ENCODE peak calls at places on chromosomes 11 and 22, in nine cellular contexts. O is neural progenitor cell, D is mammary epithelial cell, U is MM.1S, Q is PC-3, T is A549, I is H9, Y is hepatocyte, R is OCI-LY7. G is an unnamed sample. For H3K4me1, the result is how much of the 10 kb centered on the place peaks cover.

GRCh38 chr11:72975778-72976520 is 161.7 kb downstream of the ATG16L2 start:
- DNase-seq in D (peak), Y (no peak), I (no peak), Q (peak), O (no peak), U (no peak), T (no peak), R (no peak), G (no peak)

GRCh38 chr11:122202161-122202950 is 86.3 kb upstream of the BLID start:
- DNase-seq in R (no peak), Q (peak), U (no peak), D (peak), Y (peak), O (no peak), I (peak), T (peak), G (no peak)

GRCh38 chr22:29936186-29936585 is 53.2 kb downstream of the MTMR3 start:
- DNase-seq in R (no peak), I (no peak), U (no peak), Y (no peak), O (no peak), T (peak), D (no peak), Q (no peak), G (no peak)

GRCh38 chr22:49958961-49959781 is 1.4 kb upstream of the PIM3 start:
- DNase-seq in U (peak), D (no peak), Y (no peak), T (no peak), R (no peak), O (peak), Q (no peak), I (no peak), G (no peak)

GRCh38 chr22:36544107-36544620 is 15.2 kb upstream of the EIF3D start:
- DNase-seq in D (peak), Y (no peak), T (no peak), R (no peak), O (no peak), U (no peak), Q (peak), I (no peak), G (no peak)

GRCh38 chr22:28813772-28814518 is 13.6 kb upstream of the XBP1 start:
- DNase-seq in R (no peak), T (peak), U (no peak), O (no peak), Y (peak), D (no peak), Q (no peak), I (no peak), G (no peak)

GRCh38 chr11:112229746-112230433 is 3.7 kb downstream of the PTS start:
- DNase-seq in Q (no peak), U (no peak), Y (no peak), R (no peak), O (no peak), T (no peak), I (no peak), D (no peak), G (no peak)

GRCh38 chr11:94315664-94316063 is 11.3 kb downstream of the IZUMO1R start:
- DNase-seq in R (no peak), I (no peak), Q (peak), T (no peak), Y (peak), O (no peak), U (no peak), D (peak), G (no peak)

GRCh38 chr22:31277741-31278642 is 14.3 kb downstream of the PIK3IP1 start:
- DNase-seq in T (no peak), Y (no peak), U (no peak), Q (no peak), O (no peak), I (no peak), R (no peak), D (no peak), G (no peak)

GRCh38 chr11:114304969-114305368 is 8.8 kb downstream of the NNMT start:
- DNase-seq in Q (no peak), U (no peak), D (no peak), O (no peak), T (no peak), I (no peak), Y (no peak), R (no peak), G (no peak)

GRCh38 chr22:46995501-46996360 is 233.3 kb downstream of the TBC1D22A start:
- DNase-seq in R (no peak), O (no peak), I (no peak), U (no peak), T (no peak), D (no peak), Q (no peak), Y (no peak), G (no peak)

GRCh38 chr11:69948256-69949141 is 129.3 kb upstream of the FGF3 start:
- DNase-seq in I (peak), Y (peak), U (no peak), R (no peak), O (peak), D (peak), Q (peak), T (peak), G (no peak)

GRCh38 chr22:32354360-32355351 is 3.0 kb upstream of the RFPL3 start:
- DNase-seq in R (peak), D (peak), T (peak), I (no peak), O (no peak), Y (no peak), U (no peak), Q (peak), G (peak)

GRCh38 chr22:30903876-30904460 is 64.6 kb downstream of the MORC2 start:
- DNase-seq in R (no peak), D (no peak), Y (no peak), O (no peak), U (no peak), I (no peak), T (no peak), Q (no peak), G (no peak)

GRCh38 chr11:77071077-77071476 is 4.3 kb downstream of the CAPN5 start:
- DNase-seq in O (no peak), Y (no peak), R (no peak), U (no peak), T (no peak), D (no peak), I (no peak), Q (no peak), G (no peak)

GRCh38 chr11:59666969-59667368 is 1.9 kb downstream of the PATL1 start:
- DNase-seq in R (no peak), U (no peak), I (no peak), O (no peak), Q (no peak), D (no peak), Y (no peak), T (no peak), G (no peak)

GRCh38 chr11:114607753-114608459 is 12.3 kb upstream of the NXPE4 start:
- DNase-seq in U (no peak), T (no peak), Q (peak), R (no peak), O (no peak), D (peak), I (no peak), Y (no peak), G (no peak)

GRCh38 chr11:115362997-115363396 is 141.2 kb downstream of the CADM1 start:
- DNase-seq in T (no peak), R (peak), D (no peak), U (no peak), O (no peak), Y (no peak), Q (no peak), I (no peak), G (no peak)

GRCh38 chr22:48898524-48899377 is 928.9 kb downstream of the BRD1 start:
- DNase-seq in Y (no peak), I (peak), Q (no peak), T (no peak), R (no peak), O (no peak), D (no peak), U (no peak), G (no peak)

GRCh38 chr11:128928400-128928799 is 14.3 kb downstream of the TP53AIP1 start:
- DNase-seq in U (peak), Y (no peak), T (no peak), I (no peak), R (peak), O (no peak), D (no peak), Q (no peak), G (no peak)

GRCh38 chr11:110429614-110430266 is at the start of gene FDX1:
- DNase-seq in R (peak), U (peak), T (peak), D (peak), Y (peak), O (peak), I (peak), Q (peak), G (peak)

GRCh38 chr11:94149435-94149834 is 20.8 kb downstream of the PANX1 start:
- DNase-seq in I (no peak), U (no peak), Y (no peak), O (no peak), T (no peak), D (peak), Q (peak), R (no peak), G (no peak)

GRCh38 chr11:22521226-22521625 is 104.4 kb downstream of the FANCF start:
- DNase-seq in O (no peak), U (no peak), T (peak), I (no peak), Y (peak), D (peak), R (no peak), Q (peak), G (no peak)

GRCh38 chr11:79244175-79244804 is 196.5 kb downstream of the TENM4 start:
- DNase-seq in U (no peak), Y (peak), T (peak), I (no peak), O (no peak), Q (peak), D (peak), R (no peak), G (no peak)

GRCh38 chr11:63212742-63213141 is 30.7 kb downstream of the SLC22A25 start:
- DNase-seq in T (peak), D (peak), O (peak), Q (peak), Y (peak), R (peak), U (peak), I (no peak), G (peak)

GRCh38 chr11:70522613-70523311 is 124.4 kb downstream of the CTTN start:
- DNase-seq in Q (no peak), Y (no peak), O (peak), I (peak), U (peak), R (no peak), T (no peak), D (no peak), G (no peak)

GRCh38 chr11:61024938-61025818 is 53.7 kb downstream of the CD6 start:
- DNase-seq in U (no peak), Q (no peak), I (no peak), O (no peak), D (no peak), Y (no peak), R (no peak), T (no peak), G (no peak)

GRCh38 chr22:30856699-30857098 is 111.9 kb downstream of the MORC2 start:
- DNase-seq in O (no peak), Q (no peak), U (no peak), Y (no peak), T (no peak), I (no peak), R (no peak), D (no peak), G (no peak)

GRCh38 chr11:18012314-18012905 is 437 bp downstream of the SERGEF start:
- DNase-seq in T (peak), D (peak), U (no peak), O (no peak), Q (peak), Y (peak), R (peak), I (peak), G (peak)

GRCh38 chr11:44861829-44862545 is 88.7 kb downstream of the TP53I11 start:
- DNase-seq in U (peak), Q (peak), T (peak), I (peak), Y (peak), D (peak), R (no peak), O (peak), G (no peak)

GRCh38 chr11:130527648-130528300 is 79.3 kb downstream of the ADAMTS15 start:
- DNase-seq in R (no peak), U (no peak), Q (peak), D (no peak), Y (no peak), I (no peak), T (no peak), O (no peak), G (no peak)

GRCh38 chr22:42747701-42748513 is 27.2 kb upstream of the A4GALT start:
- DNase-seq in U (no peak), I (no peak), O (peak), T (no peak), Y (peak), D (peak), Q (no peak), R (no peak), G (peak)

GRCh38 chr11:118679483-118679882 is at the start of gene TREH:
- DNase-seq in R (no peak), I (no peak), Y (peak), Q (no peak), T (no peak), D (no peak), U (no peak), O (no peak), G (no peak)
- H3K4me2 ChIP-seq in R (no peak), I (no peak), Y (peak), Q (no peak), T (no peak), D (peak), U (no peak), O (no peak), G (no peak)

GRCh38 chr22:17266261-17266971 is 47.2 kb upstream of the ADA2 start:
- DNase-seq in O (peak), I (peak), Q (no peak), D (no peak), U (no peak), Y (peak), T (no peak), R (no peak), G (no peak)
- H3K4me1 ChIP-seq in O (half or more), I (under half), Q (under half), D (under half), U (under half), Y (under half), T (under half), R (under half), G (under half)

DNA sequence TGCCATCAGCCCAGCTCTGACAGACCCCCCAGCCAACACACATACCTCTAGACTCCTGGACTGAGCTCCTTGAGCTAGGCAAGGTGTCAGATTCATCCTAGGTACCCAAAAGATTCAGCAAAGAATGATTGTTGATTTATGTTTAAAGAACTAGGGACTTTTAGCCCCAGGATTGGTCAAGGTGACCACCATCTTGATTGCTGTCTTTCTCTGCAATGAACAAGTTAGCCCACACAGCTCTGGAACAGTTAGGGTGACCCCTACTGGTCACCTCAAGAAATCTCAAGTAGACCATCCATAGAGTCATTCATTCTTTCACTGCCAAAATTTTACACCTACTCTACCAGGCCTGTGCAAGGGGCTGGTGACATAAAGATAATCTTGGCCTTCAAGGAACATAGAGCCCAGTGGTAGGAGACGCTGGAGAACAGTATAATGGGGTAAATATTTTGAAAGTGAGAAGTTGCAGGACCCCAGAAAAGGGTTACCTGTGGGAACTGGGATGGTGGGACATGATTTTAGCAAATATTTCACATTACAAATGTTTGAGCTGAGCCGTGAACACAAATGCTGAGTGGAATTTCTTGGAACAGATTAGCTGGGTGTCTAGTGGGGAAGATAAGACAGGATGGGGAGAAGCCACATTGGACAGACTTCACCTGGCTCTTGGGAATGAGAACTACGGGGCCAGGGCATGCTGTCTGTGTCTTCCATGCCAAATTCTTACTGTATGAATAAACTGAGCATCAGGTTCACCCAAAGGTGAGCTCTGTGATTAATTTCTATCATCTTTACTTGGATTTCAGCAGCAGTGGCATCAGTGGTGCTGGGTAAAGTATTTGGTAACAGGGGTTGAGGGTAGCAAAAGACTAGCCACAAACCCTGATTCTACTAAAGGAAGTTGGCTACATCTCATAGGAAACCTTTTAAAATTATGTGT is 39.1 kb downstream of the IRAG1 start:
- DNase-seq in R (peak), I (no peak), U (peak), T (peak), Q (peak), Y (peak), O (peak), D (peak), G (peak)
- H3K27ac ChIP-seq in R (no peak), I (no peak), U (no peak), T (peak), Q (no peak), Y (no peak), O (no peak), D (no peak), G (no peak)

DNA sequence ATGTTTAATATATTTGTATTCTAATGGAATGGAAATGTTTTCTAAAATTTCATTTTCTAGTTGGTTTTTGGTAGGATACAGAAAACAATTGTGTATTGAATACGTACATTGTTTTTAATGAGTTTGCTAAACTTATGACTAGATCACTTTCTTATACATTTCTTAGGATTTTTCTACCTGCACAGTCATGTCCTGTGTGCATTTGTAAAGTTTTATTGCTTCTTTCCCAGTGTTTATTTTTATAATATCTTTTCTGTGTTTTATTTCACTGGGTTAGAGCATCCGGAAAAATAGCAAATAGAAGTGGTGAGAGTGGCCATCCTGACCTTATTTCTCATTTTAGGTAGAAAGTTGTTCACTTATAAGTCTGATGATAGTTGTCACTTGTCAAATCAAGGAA is 103.6 kb downstream of the TMEM135 start:
- DNase-seq in D (no peak), Y (no peak), I (no peak), U (no peak), Q (peak), T (no peak), O (no peak), R (no peak), G (no peak)
- H3K4me2 ChIP-seq in D (no peak), Y (no peak), I (no peak), U (no peak), Q (peak), T (no peak), O (no peak), R (no peak), G (no peak)

GRCh38 chr22:22241554-22241898 is 3.1 kb upstream of the VPREB1 start:
- DNase-seq in R (no peak), Q (no peak), T (no peak), O (no peak), D (no peak), I (no peak), U (no peak), Y (no peak), G (no peak)
- H3K4me1 ChIP-seq in R (under half), Q (under half), T (under half), O (under half), D (under half), I (under half), U (under half), Y (under half), G (under half)

GRCh38 chr22:25120761-25121212 is 78.9 kb upstream of the CRYBB3 start:
- DNase-seq in I (no peak), D (no peak), Q (no peak), O (peak), T (peak), Y (peak), U (no peak), R (no peak), G (no peak)
- H3K27ac ChIP-seq in I (no peak), D (peak), Q (peak), O (peak), T (peak), Y (peak), U (no peak), R (no peak), G (no peak)

DNA sequence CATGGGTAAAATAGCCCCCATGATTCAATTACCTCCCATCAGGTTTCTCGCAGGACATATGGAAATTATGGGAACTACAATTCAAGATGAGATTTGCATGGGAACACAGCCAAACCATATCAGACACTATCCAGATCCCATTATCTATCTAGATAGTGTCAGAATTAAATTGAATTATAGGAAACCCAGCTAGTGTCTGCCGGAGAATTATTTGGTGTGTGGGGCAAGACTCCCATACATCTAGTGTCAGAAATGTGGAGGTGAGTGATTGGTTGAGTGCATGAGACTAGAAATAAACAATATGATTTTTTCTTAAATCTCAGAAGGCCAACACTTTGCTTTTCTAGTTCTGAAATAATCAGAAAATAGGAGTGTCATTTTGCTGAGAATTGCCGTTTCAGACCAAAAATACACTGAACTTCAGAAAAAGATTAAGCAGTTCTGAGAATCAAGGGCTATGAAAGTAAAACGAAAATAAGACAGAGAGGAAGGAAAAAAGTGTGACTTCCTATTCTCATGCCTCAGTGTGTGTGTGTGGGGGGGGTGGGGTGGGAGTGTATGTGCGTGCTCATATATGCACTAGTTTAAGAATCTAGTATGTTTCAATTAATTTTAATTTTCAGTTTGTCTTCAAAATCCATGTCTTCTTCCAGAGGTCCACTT is 21.3 kb downstream of the CASP12 start:
- DNase-seq in R (no peak), Y (no peak), T (no peak), U (peak), D (no peak), I (no peak), O (no peak), Q (no peak), G (no peak)
- H3K4me2 ChIP-seq in R (no peak), Y (no peak), T (no peak), U (peak), D (no peak), I (no peak), O (no peak), Q (no peak), G (no peak)

GRCh38 chr11:106063009-106063408 is 14.1 kb downstream of the KBTBD3 start:
- DNase-seq in I (no peak), O (no peak), R (no peak), T (no peak), Q (no peak), Y (no peak), D (no peak), U (peak), G (no peak)
- H3K4me1 ChIP-seq in I (under half), O (under half), R (under half), T (under half), Q (under half), Y (under half), D (under half), U (under half), G (under half)

DNA sequence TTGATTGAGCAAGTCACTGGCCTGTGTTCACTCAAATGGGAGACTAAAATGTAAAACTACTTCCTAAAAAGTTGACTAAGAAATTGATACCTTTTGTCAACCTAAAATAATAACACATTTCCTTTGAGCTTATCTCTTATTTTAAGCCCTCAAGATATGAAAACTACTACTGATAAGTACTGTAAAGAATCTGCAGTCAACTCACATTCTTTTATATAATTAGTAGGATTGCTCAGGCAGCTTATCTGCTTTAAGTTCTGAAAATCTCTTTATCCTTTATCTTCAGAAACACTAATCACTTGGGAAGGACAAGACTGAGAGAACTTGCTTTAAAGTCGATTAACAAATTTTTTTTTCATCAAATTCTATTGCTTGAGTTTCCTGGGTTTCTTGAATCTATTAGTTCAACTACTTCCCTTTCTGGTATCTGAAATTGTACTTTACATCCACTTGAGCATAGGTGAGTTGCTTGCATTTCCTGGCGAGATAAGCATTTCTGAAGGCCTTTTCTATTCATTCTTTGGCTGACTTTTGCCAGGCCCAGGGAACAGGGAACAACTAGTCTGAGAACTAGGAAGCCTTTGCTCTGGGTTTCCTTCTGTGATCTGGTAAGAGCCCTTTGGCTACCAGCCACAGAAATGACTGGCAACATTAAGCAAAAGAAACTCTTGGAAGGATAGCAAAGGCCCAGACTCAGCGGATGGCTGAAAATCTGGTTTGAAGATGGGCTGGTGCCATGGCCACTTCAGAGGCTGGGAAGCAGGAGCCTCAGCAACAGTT is 19.3 kb upstream of the CSRP3 start:
- DNase-seq in R (no peak), Y (no peak), O (no peak), U (no peak), Q (no peak), I (no peak), D (no peak), T (no peak), G (peak)
- H3K27ac ChIP-seq in R (no peak), Y (peak), O (no peak), U (no peak), Q (no peak), I (no peak), D (no peak), T (no peak), G (no peak)